ENCODE peak calls at places on chromosome 15, in four cellular contexts. B is psoas muscle, C is AG10803, D is mucosa of descending colon. L is an unnamed sample.

GRCh38 chr15:40314723-40315276 is 7.1 kb upstream of the PLCB2 start:
- DNase-seq in D (no peak), B (no peak), C (peak), L (no peak)

GRCh38 chr15:67242665-67243064 is 11.8 kb downstream of the AAGAB start:
- DNase-seq in C (peak), D (no peak), B (no peak), L (no peak)

GRCh38 chr15:48778338-48778730 is 32.5 kb downstream of the CEP152 start:
- DNase-seq in D (no peak), C (no peak), B (no peak), L (no peak)

GRCh38 chr15:45100884-45101622 is 12.9 kb downstream of the DUOX2 start:
- DNase-seq in D (no peak), C (no peak), B (no peak), L (no peak)

GRCh38 chr15:70783610-70784021 is 20.3 kb upstream of the UACA start:
- DNase-seq in B (no peak), D (no peak), C (peak), L (peak)

GRCh38 chr15:30921781-30922371 is 18.2 kb downstream of the FAN1 start:
- DNase-seq in D (no peak), B (peak), C (no peak), L (peak)

GRCh38 chr15:71237456-71238188 is 122.4 kb downstream of the THSD4 start:
- DNase-seq in B (no peak), D (peak), C (peak), L (peak)

GRCh38 chr15:91891101-91891500 is 37.6 kb downstream of the SLCO3A1 start:
- DNase-seq in B (no peak), C (no peak), D (no peak), L (no peak)

GRCh38 chr15:85625856-85626255 is 168.9 kb downstream of the KLHL25 start:
- DNase-seq in B (no peak), C (peak), D (no peak), L (no peak)

GRCh38 chr15:56207711-56208110 is 36.0 kb downstream of the RFX7 start:
- DNase-seq in C (no peak), B (no peak), D (no peak), L (no peak)

GRCh38 chr15:99546436-99547100 is 19.2 kb upstream of the MEF2A start:
- DNase-seq in B (no peak), D (no peak), C (no peak), L (peak)

GRCh38 chr15:68552773-68553172 is 26.0 kb upstream of the CORO2B start:
- DNase-seq in C (peak), B (no peak), D (no peak), L (peak)

GRCh38 chr15:75836953-75837321 is 6.3 kb upstream of the UBE2Q2 start:
- DNase-seq in D (no peak), B (peak), C (peak), L (peak)

GRCh38 chr15:68687136-68687735 is 108.4 kb downstream of the CORO2B start:
- DNase-seq in B (peak), D (no peak), C (no peak), L (no peak)